ENCODE peak calls at places on chromosomes 6 and 20, in ten cellular contexts. D is activated T-cell treated with anti-CD3 and anti-CD28 coated beads, Interleukin-2, amount 50 U/mL, for 48 hours; S is heart right ventricle; L is fibroblast of pulmonary artery; A is T-helper 1 cell; M is iPS-NIHi11; N is NCI-H1417 treated with DMSO at 0.1 percent for 48 hours; X is CD8-positive, alpha-beta memory T cell; H is stimulated activated CD4-positive, alpha-beta T cell treated with anti-CD3 and anti-CD28 coated beads, Interleukin-15, amount 100 ng/mL, for 48 hours; T is astrocyte of the spinal cord. E is an unnamed sample.

GRCh38 chr6:80547827-80548226 is 441.4 kb downstream of the BCKDHB start:
- DNase-seq in D (no peak), S (no peak), L (peak; percentile 78), A (no peak), M (no peak), N (no peak), X (no peak), H (no peak), T (peak; percentile 93), E (peak; percentile 79)

GRCh38 chr20:47318027-47318595 is 38.4 kb downstream of the ZMYND8 start:
- DNase-seq in D (no peak), S (peak; percentile 76), L (peak; percentile 91), A (no peak), M (peak; percentile 50), N (no peak), X (no peak), H (no peak), T (no peak), E (peak; percentile 75)

GRCh38 chr6:5785235-5785634 is 221.5 kb downstream of the NRN1 start:
- DNase-seq in D (no peak), S (no peak), L (no peak), A (no peak), M (no peak), N (no peak), X (no peak), H (no peak), T (no peak), E (no peak)

GRCh38 chr6:36603222-36604089 is 9.3 kb downstream of the SRSF3 start:
- DNase-seq in D (no peak), S (no peak), L (no peak), A (no peak), M (no peak), N (no peak), X (no peak), H (no peak), T (no peak), E (no peak)

GRCh38 chr20:23019403-23019802 is 15.7 kb upstream of the SSTR4 start:
- DNase-seq in D (no peak), S (no peak), L (no peak), A (no peak), M (no peak), N (no peak), X (no peak), H (no peak), T (no peak), E (no peak)

GRCh38 chr6:3164388-3164787 is 7.0 kb upstream of the TUBB2A start:
- DNase-seq in D (no peak), S (no peak), L (no peak), A (no peak), M (no peak), N (no peak), X (no peak), H (no peak), T (no peak), E (no peak)

GRCh38 chr6:37190159-37190535 is 20.2 kb downstream of the PIM1 start:
- DNase-seq in D (peak; percentile 52), S (no peak), L (no peak), A (no peak), M (no peak), N (no peak), X (no peak), H (no peak), T (no peak), E (peak; percentile 22)

GRCh38 chr6:13470240-13471140 is 16.9 kb downstream of the GFOD1 start:
- DNase-seq in D (no peak), S (no peak), L (no peak), A (no peak), M (no peak), N (no peak), X (no peak), H (no peak), T (no peak), E (no peak)

GRCh38 chr20:59577809-59578601 is 26.3 kb upstream of the PHACTR3 start:
- DNase-seq in D (no peak), S (no peak), L (no peak), A (no peak), M (no peak), N (no peak), X (no peak), H (no peak), T (no peak), E (no peak)

GRCh38 chr20:52056203-52057062 is 135.1 kb downstream of the ZFP64 start:
- DNase-seq in D (no peak), S (no peak), L (peak; percentile 86), A (no peak), M (no peak), N (no peak), X (no peak), H (no peak), T (peak; percentile 92), E (peak; percentile 94)

GRCh38 chr6:36296240-36296639 is 26.4 kb downstream of the PNPLA1 start:
- DNase-seq in D (no peak), S (no peak), L (peak; percentile 31), A (no peak), M (no peak), N (no peak), X (no peak), H (no peak), T (no peak), E (no peak)

GRCh38 chr20:44402391-44403193 is 47.1 kb downstream of the HNF4A start:
- DNase-seq in D (no peak), S (no peak), L (no peak), A (no peak), M (no peak), N (no peak), X (no peak), H (no peak), T (no peak), E (no peak)

GRCh38 chr6:134147033-134147533 is 94.7 kb upstream of the SLC2A12 start:
- DNase-seq in D (no peak), S (no peak), L (no peak), A (no peak), M (no peak), N (no peak), X (no peak), H (no peak), T (no peak), E (no peak)

GRCh38 chr6:164010446-164011071 is 596.0 kb downstream of the QKI start:
- DNase-seq in D (no peak), S (peak; percentile 13), L (peak; percentile 40), A (no peak), M (no peak), N (no peak), X (no peak), H (no peak), T (no peak), E (no peak)

GRCh38 chr6:95660544-95660943 is 83.2 kb downstream of the MANEA start:
- DNase-seq in D (no peak), S (no peak), L (no peak), A (no peak), M (no peak), N (no peak), X (no peak), H (no peak), T (no peak), E (no peak)

GRCh38 chr6:69390125-69390524 is 406.7 kb downstream of the LMBRD1 start:
- DNase-seq in D (no peak), S (no peak), L (no peak), A (no peak), M (no peak), N (no peak), X (no peak), H (no peak), T (no peak), E (no peak)

GRCh38 chr20:40991181-40991889 is 37.3 kb upstream of the TOP1 start:
- DNase-seq in D (peak; percentile 44), S (peak; percentile 28), L (no peak), A (no peak), M (no peak), N (no peak), X (peak; percentile 18), H (no peak), T (no peak), E (peak; percentile 63)

E was measured in ELR.